ENCODE peak calls at places on chromosomes 6 and 20, in seven cellular contexts. N, Y, X, U, M, V and I are unnamed samples.

GRCh38 chr6:125913864-125914351 is 42.7 kb upstream of the HINT3 start:
- DNase-seq in M (no peak), Y (peak; percentile 88), X (no peak), V (no peak), U (no peak), N (no peak), I (no peak)

GRCh38 chr20:59866338-59866737 is 67.1 kb downstream of the SYCP2 start:
- DNase-seq in M (no peak), V (no peak), U (no peak), X (no peak), N (no peak), Y (no peak), I (no peak)

GRCh38 chr20:1415667-1416468 is 23.0 kb upstream of the FKBP1A start:
- DNase-seq in V (peak; percentile 55), Y (peak; percentile 91), M (no peak), X (no peak), U (no peak), N (no peak), I (no peak)

GRCh38 chr20:53148764-53149163 is 176.6 kb downstream of the TSHZ2 start:
- DNase-seq in X (no peak), M (no peak), U (no peak), V (no peak), Y (no peak), N (no peak), I (no peak)

GRCh38 chr6:150895898-150896632 is 30.6 kb downstream of the MTHFD1L start:
- DNase-seq in V (no peak), N (no peak), M (no peak), X (no peak), U (no peak), Y (no peak), I (no peak)

GRCh38 chr6:144036064-144036873 is 28.2 kb upstream of the PLAGL1 start:
- DNase-seq in Y (no peak), U (no peak), N (peak; percentile 55), X (no peak), M (no peak), V (peak; percentile 68), I (no peak)

GRCh38 chr6:72321741-72322140 is 300.1 kb upstream of the KCNQ5 start:
- DNase-seq in U (no peak), N (no peak), M (no peak), Y (no peak), V (no peak), X (no peak), I (no peak)

GRCh38 chr6:145626857-145627256 is 108.5 kb downstream of the EPM2A start:
- DNase-seq in Y (no peak), U (no peak), V (no peak), N (no peak), X (no peak), M (no peak), I (no peak)

GRCh38 chr6:48474136-48474535 is 363.1 kb upstream of the PTCHD4 start:
- DNase-seq in X (no peak), U (no peak), Y (no peak), M (no peak), V (no peak), N (no peak), I (no peak)

GRCh38 chr6:42454428-42454791 is 2.7 kb upstream of the TRERF1 start:
- DNase-seq in N (peak; percentile 66), Y (peak; percentile 47), V (peak; percentile 84), X (peak; percentile 66), M (no peak), U (no peak), I (no peak)